ENCODE peak calls at places on chromosome 4, in four cellular contexts. J is activated naive CD8-positive, alpha-beta T cell treated with anti-CD3 and anti-CD28 coated beads, Interleukin-2, amount 50 U/mL, for 24 hours; D is A673; P is SW480. E is an unnamed sample.

GRCh38 chr4:53196872-53197759 is 168.7 kb downstream of the SCFD2 start:
- DNase-seq in J (no peak), P (peak; percentile 35), D (peak; percentile 77), E (no peak)

GRCh38 chr4:73418677-73419076 is 14.6 kb downstream of the ALB start:
- DNase-seq in P (no peak), D (no peak), J (no peak), E (no peak)

GRCh38 chr4:147840846-147841732 is 109.2 kb downstream of the ARHGAP10 start:
- DNase-seq in P (no peak), J (no peak), D (no peak), E (no peak)

GRCh38 chr4:140061883-140062282 is 92.1 kb downstream of the MAML3 start:
- DNase-seq in J (no peak), D (no peak), P (no peak), E (no peak)

GRCh38 chr4:15657366-15657765 is 2.2 kb upstream of the FBXL5 start:
- DNase-seq in J (no peak), D (no peak), P (no peak), E (no peak)

GRCh38 chr4:138843611-138844010 is 172.0 kb upstream of the NOCT start:
- DNase-seq in J (no peak), D (no peak), P (no peak), E (no peak)

GRCh38 chr4:154004859-154005520 is 216.1 kb upstream of the SFRP2 start:
- DNase-seq in P (no peak), J (no peak), D (no peak), E (no peak)

GRCh38 chr4:19227701-19228100 is 1024.0 kb upstream of the SLIT2 start:
- DNase-seq in P (no peak), D (no peak), J (no peak), E (no peak)

GRCh38 chr4:150009533-150009932 is 68.7 kb upstream of the DCLK2 start:
- DNase-seq in D (no peak), J (no peak), P (no peak), E (no peak)

GRCh38 chr4:165133150-165133549 is 20.5 kb upstream of the TMEM192 start:
- DNase-seq in D (no peak), J (no peak), P (no peak), E (no peak)

GRCh38 chr4:157217708-157218107 is 2.8 kb upstream of the GRIA2 start:
- DNase-seq in D (peak; percentile 29), J (no peak), P (no peak), E (no peak)

GRCh38 chr4:77599378-77599777 is 6.2 kb upstream of the CXCL13 start:
- DNase-seq in D (peak; percentile 13), J (no peak), P (peak; percentile 41), E (no peak)

GRCh38 chr4:61254406-61254805 is 54.3 kb downstream of the ADGRL3 start:
- DNase-seq in D (no peak), J (no peak), P (no peak), E (no peak)

GRCh38 chr4:67909910-67910905 is 26.4 kb upstream of the TMPRSS11D start:
- DNase-seq in J (no peak), P (no peak), D (peak; percentile 14), E (no peak)

GRCh38 chr4:147829401-147830101 is 97.7 kb downstream of the ARHGAP10 start:
- DNase-seq in P (no peak), D (no peak), J (no peak), E (no peak)

GRCh38 chr4:134935320-134935719 is 733.7 kb upstream of the PABPC4L start:
- DNase-seq in P (peak; percentile 1), J (no peak), D (peak; percentile 26), E (no peak)

GRCh38 chr4:55296076-55296475 is 50.0 kb upstream of the SRD5A3 start:
- DNase-seq in D (no peak), J (no peak), P (no peak), E (no peak)

GRCh38 chr4:27087306-27088045 is 226.8 kb downstream of the STIM2 start:
- DNase-seq in J (no peak), P (no peak), D (no peak), E (no peak)

GRCh38 chr4:41844327-41844726 is 90.9 kb upstream of the TMEM33 start:
- DNase-seq in P (no peak), J (no peak), D (no peak), E (no peak)

GRCh38 chr4:90815569-90815968 is 688.4 kb downstream of the CCSER1 start:
- DNase-seq in P (no peak), D (no peak), J (no peak), E (no peak)

GRCh38 chr4:37835806-37836205 is 9.3 kb downstream of the PGM2 start:
- DNase-seq in P (no peak), D (no peak), J (no peak), E (no peak)

GRCh38 chr4:38610844-38611550 is 53.0 kb upstream of the KLF3 start:
- DNase-seq in D (no peak), J (no peak), P (no peak), E (no peak)

GRCh38 chr4:148831945-148832344 is 389.7 kb upstream of the NR3C2 start:
- DNase-seq in D (peak; percentile 72), P (peak; percentile 38), J (no peak), E (no peak)

GRCh38 chr4:8032381-8032780 is 92.7 kb upstream of the AFAP1 start:
- DNase-seq in J (no peak), P (no peak), D (no peak), E (no peak)